ENCODE peak calls at places on chromosome 4, in five cellular contexts. V is fibroblast of gingiva, Y is NCI-H1105, Q is GM19239, B is heart right ventricle. N is an unnamed sample.

GRCh38 chr4:80069837-80070788 is 2.9 kb downstream of the ANTXR2 start:
- DNase-seq in V (no peak), Y (no peak), Q (no peak), B (no peak), N (no peak)

GRCh38 chr4:55001538-55001937 is 123.9 kb downstream of the KDR start:
- DNase-seq in V (no peak), Y (no peak), Q (no peak), B (no peak), N (no peak)

GRCh38 chr4:4606321-4606720 is 64.5 kb upstream of the STX18 start:
- DNase-seq in V (peak; percentile 88), Y (no peak), Q (no peak), B (no peak), N (no peak)

GRCh38 chr4:41095973-41096372 is 118.4 kb downstream of the APBB2 start:
- DNase-seq in V (no peak), Y (no peak), Q (no peak), B (no peak), N (no peak)

GRCh38 chr4:174110180-174110579 is 173.3 kb downstream of the FBXO8 start:
- DNase-seq in V (no peak), Y (no peak), Q (no peak), B (no peak), N (no peak)

GRCh38 chr4:56410247-56410646 is 23.0 kb upstream of the AASDH start:
- DNase-seq in V (peak; percentile 98), Y (peak; percentile 76), Q (no peak), B (no peak), N (no peak)

GRCh38 chr4:146211440-146211839 is 2.9 kb upstream of the REELD1 start:
- DNase-seq in V (no peak), Y (no peak), Q (no peak), B (no peak), N (no peak)

GRCh38 chr4:82721819-82722423 is 76.7 kb downstream of the SCD5 start:
- DNase-seq in V (no peak), Y (peak; percentile 3), Q (no peak), B (peak; percentile 27), N (no peak)

N was measured in hypothalamus.